ENCODE peak calls at places on chromosomes 4 and X, in five cellular contexts. One of them, this sample, is unnamed.

GRCh38 chr4:77773101-77773500 is 46.1 kb downstream of the CNOT6L start:
- DNase-seq in DND-41: no peak
- DNase-seq in mesendoderm: no peak
- DNase-seq in PC-3: no peak
- DNase-seq in neural progenitor cell: no peak
- DNase-seq in this sample: no peak

GRCh38 chr4:52643846-52644245 is 15.3 kb downstream of the USP46 start:
- DNase-seq in DND-41: no peak
- DNase-seq in mesendoderm: no peak
- DNase-seq in PC-3: peak; percentile 45
- DNase-seq in neural progenitor cell: no peak
- DNase-seq in this sample: no peak

GRCh38 chr4:74543983-74544382 is 99.0 kb downstream of the AREG start:
- DNase-seq in mesendoderm: no peak
- DNase-seq in DND-41: no peak
- DNase-seq in neural progenitor cell: no peak
- DNase-seq in PC-3: no peak
- DNase-seq in this sample: no peak

GRCh38 chrX:12042615-12043014 is 95.7 kb upstream of the FRMPD4 start:
- DNase-seq in PC-3: no peak
- DNase-seq in neural progenitor cell: no peak
- DNase-seq in mesendoderm: no peak
- DNase-seq in DND-41: no peak
- DNase-seq in this sample: no peak

GRCh38 chr4:180618396-180618795 is 1624.8 kb upstream of the TENM3 start:
- DNase-seq in neural progenitor cell: no peak
- DNase-seq in DND-41: peak; percentile 73
- DNase-seq in PC-3: no peak
- DNase-seq in mesendoderm: no peak
- DNase-seq in this sample: no peak

GRCh38 chr4:113513376-113513775 is 248.2 kb downstream of the CAMK2D start:
- DNase-seq in mesendoderm: no peak
- DNase-seq in PC-3: no peak
- DNase-seq in neural progenitor cell: no peak
- DNase-seq in DND-41: no peak
- DNase-seq in this sample: no peak

GRCh38 chr4:891747-892146 is 40.4 kb downstream of the GAK start:
- DNase-seq in mesendoderm: peak; percentile 54
- DNase-seq in PC-3: no peak
- DNase-seq in DND-41: peak; percentile 29
- DNase-seq in neural progenitor cell: peak; percentile 52
- DNase-seq in this sample: peak; percentile 86

GRCh38 chr4:161554372-161554990 is 609.3 kb downstream of the FSTL5 start:
- DNase-seq in neural progenitor cell: no peak
- DNase-seq in DND-41: no peak
- DNase-seq in mesendoderm: no peak
- DNase-seq in PC-3: peak; percentile 59
- DNase-seq in this sample: no peak

GRCh38 chr4:47287735-47288134 is 175.8 kb downstream of the COMMD8 start:
- DNase-seq in mesendoderm: peak; percentile 58
- DNase-seq in DND-41: no peak
- DNase-seq in PC-3: peak; percentile 5
- DNase-seq in neural progenitor cell: no peak
- DNase-seq in this sample: no peak

GRCh38 chr4:96347582-96347981 is 507.7 kb downstream of the PDHA2 start:
- DNase-seq in DND-41: no peak
- DNase-seq in mesendoderm: no peak
- DNase-seq in PC-3: no peak
- DNase-seq in neural progenitor cell: no peak
- DNase-seq in this sample: no peak

GRCh38 chr4:153465922-153466636 is at the start of gene TMEM131L:
- DNase-seq in neural progenitor cell: peak; percentile 93
- DNase-seq in mesendoderm: peak; percentile 91
- DNase-seq in PC-3: peak; percentile 53
- DNase-seq in DND-41: peak; percentile 81
- DNase-seq in this sample: peak; percentile 90

GRCh38 chrX:643911-644303 is 13.3 kb downstream of the SHOX start:
- DNase-seq in PC-3: no peak
- DNase-seq in DND-41: no peak
- DNase-seq in neural progenitor cell: no peak
- DNase-seq in mesendoderm: no peak
- DNase-seq in this sample: no peak

GRCh38 chrX:49249071-49249470 is 13.8 kb downstream of the CCDC22 start:
- DNase-seq in PC-3: no peak
- DNase-seq in DND-41: no peak
- DNase-seq in mesendoderm: no peak
- DNase-seq in neural progenitor cell: no peak
- DNase-seq in this sample: no peak

GRCh38 chrX:149494844-149495565 is 10.1 kb downstream of the IDS start:
- DNase-seq in neural progenitor cell: no peak
- DNase-seq in PC-3: peak; percentile 58
- DNase-seq in mesendoderm: no peak
- DNase-seq in DND-41: no peak
- DNase-seq in this sample: no peak

GRCh38 chr4:15636818-15637217 is 18.3 kb downstream of the FBXL5 start:
- DNase-seq in DND-41: no peak
- DNase-seq in PC-3: peak; percentile 68
- DNase-seq in neural progenitor cell: no peak
- DNase-seq in mesendoderm: no peak
- DNase-seq in this sample: no peak

GRCh38 chr4:111812760-111813159 is 332.5 kb upstream of the FAM241A start:
- DNase-seq in PC-3: no peak
- DNase-seq in DND-41: no peak
- DNase-seq in mesendoderm: no peak
- DNase-seq in neural progenitor cell: no peak
- DNase-seq in this sample: no peak

GRCh38 chr4:40856836-40857362 is 107.1 kb downstream of the NSUN7 start:
- DNase-seq in PC-3: peak; percentile 51
- DNase-seq in DND-41: no peak
- DNase-seq in mesendoderm: peak; percentile 92
- DNase-seq in neural progenitor cell: peak; percentile 92
- DNase-seq in this sample: peak; percentile 94

GRCh38 chrX:107563851-107564250 is 64.5 kb upstream of the PRPS1 start:
- DNase-seq in neural progenitor cell: no peak
- DNase-seq in DND-41: no peak
- DNase-seq in mesendoderm: peak; percentile 64
- DNase-seq in PC-3: no peak
- DNase-seq in this sample: peak; percentile 84

GRCh38 chr4:169810325-169811323 is 52.9 kb upstream of the HPF1 start:
- DNase-seq in mesendoderm: peak; percentile 81
- DNase-seq in PC-3: peak; percentile 81
- DNase-seq in neural progenitor cell: peak; percentile 88
- DNase-seq in DND-41: peak; percentile 18
- DNase-seq in this sample: peak; percentile 55

GRCh38 chr4:150209140-150209829 is 131.0 kb downstream of the DCLK2 start:
- DNase-seq in DND-41: peak; percentile 25
- DNase-seq in mesendoderm: peak; percentile 73
- DNase-seq in neural progenitor cell: peak; percentile 58
- DNase-seq in PC-3: peak; percentile 72
- DNase-seq in this sample: peak; percentile 88

GRCh38 chrX:53312946-53313745 is 31.8 kb upstream of the IQSEC2 start:
- DNase-seq in neural progenitor cell: peak; percentile 57
- DNase-seq in DND-41: peak; percentile 64
- DNase-seq in PC-3: peak; percentile 71
- DNase-seq in mesendoderm: no peak
- DNase-seq in this sample: peak; percentile 87

GRCh38 chr4:155946486-155946885 is 7.2 kb downstream of the CTSO start:
- DNase-seq in neural progenitor cell: no peak
- DNase-seq in mesendoderm: no peak
- DNase-seq in PC-3: no peak
- DNase-seq in DND-41: no peak
- DNase-seq in this sample: no peak

GRCh38 chrX:132059973-132060540 is 37.0 kb downstream of the STK26 start:
- DNase-seq in DND-41: no peak
- DNase-seq in PC-3: peak; percentile 12
- DNase-seq in mesendoderm: no peak
- DNase-seq in neural progenitor cell: no peak
- DNase-seq in this sample: no peak

GRCh38 chrX:155048997-155049619 is 21.8 kb downstream of the CMC4 start:
- DNase-seq in mesendoderm: peak; percentile 78
- DNase-seq in DND-41: peak; percentile 55
- DNase-seq in neural progenitor cell: peak; percentile 73
- DNase-seq in PC-3: peak; percentile 57
- DNase-seq in this sample: peak; percentile 85

GRCh38 chr4:81923140-81923539 is 450.7 kb downstream of the HNRNPD start:
- DNase-seq in mesendoderm: no peak
- DNase-seq in DND-41: no peak
- DNase-seq in neural progenitor cell: no peak
- DNase-seq in PC-3: no peak
- DNase-seq in this sample: no peak

GRCh38 chrX:128623361-128623760 is 571.2 kb upstream of the ACTRT1 start:
- DNase-seq in mesendoderm: no peak
- DNase-seq in DND-41: no peak
- DNase-seq in PC-3: no peak
- DNase-seq in neural progenitor cell: no peak
- DNase-seq in this sample: no peak

GRCh38 chrX:148270499-148270898 is 229.9 kb upstream of the AFF2 start:
- DNase-seq in DND-41: no peak
- DNase-seq in neural progenitor cell: no peak
- DNase-seq in PC-3: no peak
- DNase-seq in mesendoderm: no peak
- DNase-seq in this sample: no peak

GRCh38 chrX:148268646-148269045 is 231.8 kb upstream of the AFF2 start:
- DNase-seq in PC-3: no peak
- DNase-seq in mesendoderm: no peak
- DNase-seq in neural progenitor cell: no peak
- DNase-seq in DND-41: no peak
- DNase-seq in this sample: no peak

GRCh38 chrX:148271263-148271662 is 229.2 kb upstream of the AFF2 start:
- DNase-seq in mesendoderm: peak; percentile 3
- DNase-seq in PC-3: no peak
- DNase-seq in DND-41: peak; percentile 52
- DNase-seq in neural progenitor cell: no peak
- DNase-seq in this sample: no peak

GRCh38 chrX:148265829-148266228 is 234.6 kb upstream of the AFF2 start:
- DNase-seq in neural progenitor cell: no peak
- DNase-seq in mesendoderm: no peak
- DNase-seq in DND-41: no peak
- DNase-seq in PC-3: no peak
- DNase-seq in this sample: no peak

GRCh38 chrX:148269513-148269912 is 230.9 kb upstream of the AFF2 start:
- DNase-seq in DND-41: no peak
- DNase-seq in PC-3: no peak
- DNase-seq in neural progenitor cell: no peak
- DNase-seq in mesendoderm: no peak
- DNase-seq in this sample: no peak
- H3K27ac ChIP-seq in DND-41: peak overlapping the region; percentile 70
- H3K27ac ChIP-seq in PC-3: no peak overlapping the region
- H3K27ac ChIP-seq in neural progenitor cell: no peak overlapping the region
- H3K27ac ChIP-seq in mesendoderm: no peak overlapping the region
- H3K27ac ChIP-seq in this sample: no peak overlapping the region

DNA sequence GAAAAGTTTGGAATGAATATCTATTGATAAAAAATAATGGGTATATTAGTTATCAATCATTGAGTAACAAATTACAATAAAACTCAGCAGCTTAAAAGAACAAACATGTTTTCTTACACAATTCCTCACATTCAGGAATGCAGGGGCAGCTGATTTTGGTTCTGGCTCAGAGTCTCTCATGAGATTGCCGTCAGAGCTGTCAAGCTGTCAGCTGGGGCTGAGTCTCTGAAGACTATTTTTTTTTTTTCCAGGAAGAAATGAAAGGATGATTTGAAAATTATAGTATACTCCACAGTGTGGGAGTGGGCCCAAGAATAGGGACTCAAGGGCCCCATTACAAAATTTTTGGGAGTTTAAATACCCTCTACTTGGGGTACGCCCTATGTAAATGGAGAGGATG is 219.1 kb downstream of the GC start:
- DNase-seq in neural progenitor cell: no peak
- DNase-seq in mesendoderm: peak; percentile 52
- DNase-seq in PC-3: no peak
- DNase-seq in DND-41: no peak
- DNase-seq in this sample: peak; percentile 42
- H3K9ac ChIP-seq in neural progenitor cell: no peak overlapping the region
- H3K9ac ChIP-seq in mesendoderm: no peak overlapping the region
- H3K9ac ChIP-seq in PC-3: no peak overlapping the region
- H3K9ac ChIP-seq in DND-41: no peak overlapping the region
- H3K9ac ChIP-seq in this sample: no peak overlapping the region

GRCh38 chr4:76690906-76691275 is 207.1 kb downstream of the SOWAHB start:
- DNase-seq in neural progenitor cell: no peak
- DNase-seq in DND-41: no peak
- DNase-seq in PC-3: peak; percentile 47
- DNase-seq in mesendoderm: no peak
- DNase-seq in this sample: no peak
- H3K4me1 ChIP-seq in neural progenitor cell: peaks cover 50% of the 10 kb centered on the region
- H3K4me1 ChIP-seq in DND-41: no peaks in the 10 kb centered on the region
- H3K4me1 ChIP-seq in PC-3: peaks cover 50% of the 10 kb centered on the region
- H3K4me1 ChIP-seq in mesendoderm: peaks cover 11% of the 10 kb centered on the region
- H3K4me1 ChIP-seq in this sample: peaks cover 32% of the 10 kb centered on the region

DNA sequence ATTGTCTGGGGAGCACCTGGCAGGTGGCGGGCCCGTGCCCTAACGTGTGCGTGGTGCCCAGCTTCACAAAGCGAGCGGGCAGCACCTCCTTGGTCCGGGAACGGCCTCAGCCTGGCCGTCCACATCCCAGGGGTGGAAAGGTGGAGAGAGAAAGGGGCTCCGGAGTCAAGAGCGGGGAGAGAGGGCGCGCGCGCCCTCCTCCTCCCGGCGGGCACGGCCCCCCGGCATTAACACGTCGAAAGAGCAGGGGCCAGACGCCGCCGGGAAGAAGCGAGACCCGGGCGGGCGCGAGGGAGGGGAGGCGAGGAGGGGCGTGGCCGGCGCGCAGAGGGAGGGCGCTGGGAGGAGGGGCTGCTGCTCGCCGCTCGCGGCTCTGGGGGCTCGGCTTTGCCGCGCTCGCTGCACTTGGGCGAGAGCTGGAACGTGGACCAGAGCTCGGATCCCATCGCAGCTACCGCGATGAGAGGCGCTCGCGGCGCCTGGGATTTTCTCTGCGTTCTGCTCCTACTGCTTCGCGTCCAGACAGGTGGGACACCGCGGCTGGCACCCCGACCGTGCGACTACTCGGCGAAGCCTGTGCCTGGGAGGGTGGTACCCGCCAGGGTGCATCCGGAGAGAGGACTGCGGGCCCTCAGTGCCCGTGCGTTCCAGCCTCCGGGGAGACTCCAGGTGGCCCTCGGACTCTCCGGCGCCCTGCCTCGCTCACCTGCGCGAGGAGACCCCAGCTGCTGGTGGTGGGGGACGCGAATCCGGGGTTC is at the start of gene KIT:
- DNase-seq in mesendoderm: peak; percentile 94
- DNase-seq in DND-41: no peak
- DNase-seq in PC-3: no peak
- DNase-seq in neural progenitor cell: peak; percentile 90
- DNase-seq in this sample: peak; percentile 95
- H3K27ac ChIP-seq in mesendoderm: peak within 1 kb of the TSS; percentile 75
- H3K27ac ChIP-seq in DND-41: no peak within 1 kb of the TSS
- H3K27ac ChIP-seq in PC-3: no peak within 1 kb of the TSS
- H3K27ac ChIP-seq in neural progenitor cell: no peak within 1 kb of the TSS
- H3K27ac ChIP-seq in this sample: peak within 1 kb of the TSS; percentile 45